ENCODE peak calls at places on chromosome 16, in ten cellular contexts. S, I, Y, C, E, L, A, D, R and Z are unnamed samples.

GRCh38 chr16:4032768-4033167 is 83.5 kb downstream of the ADCY9 start:
- DNase-seq in L (no peak), Y (no peak), C (no peak), A (no peak), I (no peak), S (peak), E (no peak), D (no peak), R (no peak), Z (no peak)

GRCh38 chr16:66299349-66299748 is 67.1 kb upstream of the CDH5 start:
- DNase-seq in A (no peak), I (no peak), Y (no peak), E (peak), C (no peak), D (no peak), S (no peak), L (no peak), R (no peak), Z (no peak)

GRCh38 chr16:90027611-90028010 is 8.4 kb upstream of the DBNDD1 start:
- DNase-seq in R (no peak), E (no peak), L (no peak), I (no peak), C (no peak), S (no peak), A (no peak), D (no peak), Y (no peak), Z (no peak)

GRCh38 chr16:28477311-28477920 is 5.3 kb upstream of the NPIPB7 start:
- DNase-seq in R (no peak), C (no peak), Y (no peak), I (no peak), S (no peak), D (no peak), E (no peak), A (no peak), L (no peak), Z (no peak)

GRCh38 chr16:16067127-16067526 is 117.7 kb downstream of the ABCC1 start:
- DNase-seq in C (no peak), S (no peak), R (no peak), I (no peak), E (no peak), Y (peak), D (no peak), A (no peak), L (no peak), Z (no peak)

GRCh38 chr16:61901689-61902088 is 134.5 kb downstream of the CDH8 start:
- DNase-seq in L (no peak), D (no peak), Y (no peak), I (no peak), R (no peak), S (no peak), E (no peak), C (no peak), A (no peak), Z (no peak)

GRCh38 chr16:52497067-52497816 is 49.7 kb downstream of the TOX3 start:
- DNase-seq in D (no peak), C (no peak), I (no peak), A (no peak), L (no peak), Y (no peak), S (peak), E (no peak), R (no peak), Z (no peak)

GRCh38 chr16:49462989-49463371 is 89.4 kb downstream of the C16orf78 start:
- DNase-seq in R (no peak), D (no peak), Y (no peak), S (no peak), I (peak), L (no peak), E (peak), C (no peak), A (no peak), Z (peak)

GRCh38 chr16:50668368-50669008 is 12.6 kb downstream of the SNX20 start:
- DNase-seq in S (no peak), R (no peak), E (no peak), A (no peak), L (no peak), Y (peak), I (no peak), C (no peak), D (no peak), Z (no peak)

GRCh38 chr16:64654137-64654652 is 467.7 kb downstream of the CDH11 start:
- DNase-seq in I (no peak), E (no peak), C (peak), L (no peak), A (no peak), Y (peak), R (no peak), D (no peak), S (no peak), Z (no peak)

GRCh38 chr16:11348737-11349598 is 3.7 kb downstream of the RMI2 start:
- DNase-seq in I (no peak), C (no peak), R (no peak), Y (no peak), A (no peak), S (no peak), L (no peak), E (no peak), D (no peak), Z (no peak)

GRCh38 chr16:57893559-57894389 is 77.2 kb downstream of the CNGB1 start:
- DNase-seq in E (no peak), R (no peak), I (no peak), D (no peak), A (peak), S (peak), Y (peak), C (peak), L (no peak), Z (no peak)

GRCh38 chr16:27759301-27759871 is 209.4 kb downstream of the KATNIP start:
- DNase-seq in L (no peak), C (peak), Y (peak), E (no peak), R (no peak), S (no peak), D (no peak), A (no peak), I (no peak), Z (no peak)

GRCh38 chr16:5056347-5056746 is 9.4 kb downstream of the C16orf89 start:
- DNase-seq in D (no peak), E (peak), R (peak), L (peak), I (peak), S (peak), C (peak), Y (no peak), A (no peak), Z (peak)

GRCh38 chr16:26070595-26071170 is 378.9 kb downstream of the HS3ST4 start:
- DNase-seq in R (no peak), L (no peak), S (no peak), I (no peak), C (no peak), Y (no peak), D (no peak), A (no peak), E (no peak), Z (no peak)

GRCh38 chr16:20707461-20707860 is 10.0 kb upstream of the ACSM1 start:
- DNase-seq in A (no peak), L (no peak), R (no peak), D (no peak), I (no peak), Y (no peak), C (no peak), E (no peak), S (no peak), Z (no peak)

GRCh38 chr16:87006021-87006420 is 311.2 kb downstream of the C16orf95 start:
- DNase-seq in C (no peak), E (no peak), R (no peak), S (no peak), Y (no peak), A (no peak), I (no peak), L (no peak), D (no peak), Z (no peak)

GRCh38 chr16:88326611-88327485 is 55.9 kb upstream of the ZNF469 start:
- DNase-seq in A (no peak), R (no peak), S (no peak), I (no peak), D (no peak), C (no peak), L (no peak), Y (no peak), E (no peak), Z (no peak)

GRCh38 chr16:12903325-12904040 is 2.1 kb downstream of the SHISA9 start:
- DNase-seq in A (no peak), I (no peak), C (no peak), E (no peak), S (no peak), R (no peak), Y (peak), L (no peak), D (no peak), Z (peak)

GRCh38 chr16:49100366-49100765 is 181.3 kb downstream of the CBLN1 start:
- DNase-seq in I (no peak), Y (no peak), D (no peak), L (no peak), E (no peak), C (no peak), R (no peak), S (no peak), A (no peak), Z (no peak)

GRCh38 chr16:49452108-49452507 is 78.5 kb downstream of the C16orf78 start:
- DNase-seq in S (no peak), L (no peak), I (no peak), E (no peak), A (no peak), R (no peak), C (no peak), D (no peak), Y (no peak), Z (no peak)

GRCh38 chr16:84294196-84295142 is at the start of gene WFDC1:
- DNase-seq in E (no peak), Y (no peak), I (no peak), S (no peak), C (no peak), A (no peak), R (no peak), L (no peak), D (no peak), Z (no peak)

GRCh38 chr16:67026570-67026969 is 2.4 kb upstream of the CBFB start:
- DNase-seq in C (no peak), E (peak), R (no peak), D (no peak), I (no peak), A (no peak), L (no peak), S (no peak), Y (no peak), Z (no peak)

GRCh38 chr16:87115646-87116045 is 201.5 kb downstream of the C16orf95 start:
- DNase-seq in S (no peak), C (no peak), Y (no peak), D (no peak), R (no peak), E (no peak), I (no peak), L (no peak), A (no peak), Z (no peak)

GRCh38 chr16:67432491-67432890 is 1.6 kb downstream of the HSD11B2 start:
- DNase-seq in D (no peak), A (no peak), C (no peak), L (no peak), R (no peak), I (no peak), E (no peak), Y (no peak), S (no peak), Z (no peak)

GRCh38 chr16:83473926-83474660 is 333.7 kb upstream of the HSBP1 start:
- DNase-seq in R (no peak), L (no peak), D (no peak), I (no peak), S (no peak), Y (no peak), A (no peak), E (no peak), C (no peak), Z (no peak)